ENCODE peak calls at places on chromosomes 5 and 9, in four cellular contexts. One of them, this sample, is unnamed.

GRCh38 chr9:121958530-121958929 is 134.6 kb downstream of the TTLL11 start:
- DNase-seq in stomach: no peak
- DNase-seq in DND-41: no peak
- DNase-seq in dorsolateral prefrontal cortex: no peak
- DNase-seq in this sample: no peak

GRCh38 chr9:129145841-129146292 is 32.2 kb downstream of the IER5L start:
- DNase-seq in stomach: no peak
- DNase-seq in DND-41: no peak
- DNase-seq in dorsolateral prefrontal cortex: no peak
- DNase-seq in this sample: no peak

GRCh38 chr9:6184749-6185645 is 30.6 kb upstream of the IL33 start:
- DNase-seq in stomach: peak; percentile 31
- DNase-seq in DND-41: no peak
- DNase-seq in dorsolateral prefrontal cortex: no peak
- DNase-seq in this sample: peak; percentile 67

GRCh38 chr9:71131145-71131544 is 9.7 kb upstream of the TRPM3 start:
- DNase-seq in stomach: no peak
- DNase-seq in DND-41: no peak
- DNase-seq in dorsolateral prefrontal cortex: no peak
- DNase-seq in this sample: no peak

GRCh38 chr9:76365028-76365427 is 29.2 kb downstream of the RFK start:
- DNase-seq in stomach: no peak
- DNase-seq in DND-41: no peak
- DNase-seq in dorsolateral prefrontal cortex: no peak
- DNase-seq in this sample: no peak

GRCh38 chr9:38047301-38048251 is 21.5 kb downstream of the SHB start:
- DNase-seq in stomach: peak; percentile 75
- DNase-seq in DND-41: peak; percentile 22
- DNase-seq in dorsolateral prefrontal cortex: peak; percentile 62
- DNase-seq in this sample: no peak

GRCh38 chr9:96031366-96031824 is 155.9 kb downstream of the ERCC6L2 start:
- DNase-seq in stomach: peak; percentile 86
- DNase-seq in DND-41: no peak
- DNase-seq in dorsolateral prefrontal cortex: peak; percentile 79
- DNase-seq in this sample: no peak

GRCh38 chr5:122661496-122662180 is 113.2 kb upstream of the SNX2 start:
- DNase-seq in stomach: no peak
- DNase-seq in DND-41: no peak
- DNase-seq in dorsolateral prefrontal cortex: no peak
- DNase-seq in this sample: no peak

GRCh38 chr9:100756217-100756616 is 178.3 kb downstream of the CAVIN4 start:
- DNase-seq in stomach: no peak
- DNase-seq in DND-41: no peak
- DNase-seq in dorsolateral prefrontal cortex: no peak
- DNase-seq in this sample: no peak

GRCh38 chr9:123933401-123933800 is 3.5 kb upstream of the DENND1A start:
- DNase-seq in stomach: no peak
- DNase-seq in DND-41: no peak
- DNase-seq in dorsolateral prefrontal cortex: no peak
- DNase-seq in this sample: no peak

GRCh38 chr9:134483361-134484184 is 157.3 kb downstream of the RXRA start:
- DNase-seq in stomach: no peak
- DNase-seq in DND-41: no peak
- DNase-seq in dorsolateral prefrontal cortex: no peak
- DNase-seq in this sample: no peak

GRCh38 chr5:150603052-150603451 is 37.4 kb upstream of the SYNPO start:
- DNase-seq in stomach: no peak
- DNase-seq in DND-41: no peak
- DNase-seq in dorsolateral prefrontal cortex: no peak
- DNase-seq in this sample: no peak

GRCh38 chr5:38463634-38464521 is 92.6 kb downstream of the LIFR start:
- DNase-seq in stomach: no peak
- DNase-seq in DND-41: no peak
- DNase-seq in dorsolateral prefrontal cortex: no peak
- DNase-seq in this sample: no peak

GRCh38 chr5:160197341-160198147 is 31.8 kb upstream of the FABP6 start:
- DNase-seq in stomach: no peak
- DNase-seq in DND-41: no peak
- DNase-seq in dorsolateral prefrontal cortex: no peak
- DNase-seq in this sample: peak; percentile 30

GRCh38 chr5:83340511-83340918 is 131.0 kb upstream of the VCAN start:
- DNase-seq in stomach: no peak
- DNase-seq in DND-41: peak; percentile 27
- DNase-seq in dorsolateral prefrontal cortex: no peak
- DNase-seq in this sample: peak; percentile 17

GRCh38 chr9:110140276-110140675 is 67.7 kb downstream of the C9orf152 start:
- DNase-seq in stomach: no peak
- DNase-seq in DND-41: no peak
- DNase-seq in dorsolateral prefrontal cortex: no peak
- DNase-seq in this sample: no peak

GRCh38 chr5:178069909-178070308 is 43.4 kb upstream of the N4BP3 start:
- DNase-seq in stomach: no peak
- DNase-seq in DND-41: peak; percentile 39
- DNase-seq in dorsolateral prefrontal cortex: no peak
- DNase-seq in this sample: peak; percentile 61

GRCh38 chr9:18622186-18622836 is 148.4 kb downstream of the ADAMTSL1 start:
- DNase-seq in stomach: no peak
- DNase-seq in DND-41: no peak
- DNase-seq in dorsolateral prefrontal cortex: no peak
- DNase-seq in this sample: no peak

GRCh38 chr5:54558362-54558761 is 40.8 kb downstream of the SNX18 start:
- DNase-seq in stomach: no peak
- DNase-seq in DND-41: no peak
- DNase-seq in dorsolateral prefrontal cortex: no peak
- DNase-seq in this sample: no peak

GRCh38 chr9:135220601-135221575 is 133.4 kb downstream of the OLFM1 start:
- DNase-seq in stomach: no peak
- DNase-seq in DND-41: no peak
- DNase-seq in dorsolateral prefrontal cortex: no peak
- DNase-seq in this sample: no peak

GRCh38 chr9:34272146-34272545 is 56.9 kb downstream of the KIF24 start:
- DNase-seq in stomach: no peak
- DNase-seq in DND-41: no peak
- DNase-seq in dorsolateral prefrontal cortex: no peak
- DNase-seq in this sample: no peak

GRCh38 chr5:162268694-162269481 is 201.3 kb downstream of the GABRG2 start:
- DNase-seq in stomach: no peak
- DNase-seq in DND-41: peak; percentile 7
- DNase-seq in dorsolateral prefrontal cortex: no peak
- DNase-seq in this sample: peak; percentile 37

GRCh38 chr5:116778015-116778414 is 203.4 kb upstream of the SEMA6A start:
- DNase-seq in stomach: no peak
- DNase-seq in DND-41: no peak
- DNase-seq in dorsolateral prefrontal cortex: peak; percentile 40
- DNase-seq in this sample: no peak
- H3K4me3 ChIP-seq in stomach: no peak overlapping the region
- H3K4me3 ChIP-seq in DND-41: no peak overlapping the region
- H3K4me3 ChIP-seq in dorsolateral prefrontal cortex: peak overlapping the region; percentile 32
- H3K4me3 ChIP-seq in this sample: no peak overlapping the region

DNA sequence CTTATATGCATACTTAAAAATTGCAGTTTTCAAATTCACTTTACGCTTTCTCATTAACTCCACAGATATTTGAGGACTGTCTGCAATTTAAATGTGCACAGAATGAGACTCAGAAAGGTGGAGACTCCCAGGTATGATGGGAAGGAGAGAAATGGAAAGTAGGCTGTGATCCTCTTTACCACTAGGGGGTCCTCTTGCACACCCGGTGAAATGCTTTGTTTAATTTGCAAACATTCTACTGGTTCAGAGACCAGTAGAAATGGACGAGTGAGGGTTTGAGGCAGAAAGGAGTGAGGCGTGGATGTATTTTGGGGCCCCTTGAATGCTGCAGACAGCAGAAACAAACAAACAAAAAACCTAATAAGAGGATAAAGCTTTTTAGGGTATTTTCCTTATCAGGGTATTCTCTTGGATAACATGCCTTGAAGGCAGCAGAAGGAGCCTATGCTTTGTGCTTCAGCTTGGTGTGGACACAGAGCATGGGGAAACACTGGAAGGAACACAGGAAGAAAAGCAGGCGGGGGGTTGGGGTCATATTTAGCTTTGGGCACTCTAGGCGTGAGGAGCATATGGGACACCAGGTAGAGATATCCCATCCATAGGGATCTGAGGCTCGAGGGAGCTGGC is 410.1 kb downstream of the DMRT2 start:
- DNase-seq in stomach: no peak
- DNase-seq in DND-41: no peak
- DNase-seq in dorsolateral prefrontal cortex: no peak
- DNase-seq in this sample: peak; percentile 57
- TF ChIP-seq CTCF in stomach: no peak
- TF ChIP-seq CTCF in DND-41: peak; percentile 62
- TF ChIP-seq CTCF in dorsolateral prefrontal cortex: peak; percentile 47
- TF ChIP-seq CTCF in this sample: peak; percentile 83

GRCh38 chr5:128199611-128200010 is 116.0 kb downstream of the SLC12A2 start:
- DNase-seq in stomach: no peak
- DNase-seq in DND-41: no peak
- DNase-seq in dorsolateral prefrontal cortex: no peak
- DNase-seq in this sample: no peak

GRCh38 chr5:128199104-128199503 is 115.5 kb downstream of the SLC12A2 start:
- DNase-seq in stomach: no peak
- DNase-seq in DND-41: no peak
- DNase-seq in dorsolateral prefrontal cortex: no peak
- DNase-seq in this sample: no peak

GRCh38 chr5:128197911-128198522 is 114.5 kb downstream of the SLC12A2 start:
- DNase-seq in stomach: no peak
- DNase-seq in DND-41: peak; percentile 62
- DNase-seq in dorsolateral prefrontal cortex: no peak
- DNase-seq in this sample: peak; percentile 50

GRCh38 chr5:128202320-128202719 is 118.8 kb downstream of the SLC12A2 start:
- DNase-seq in stomach: no peak
- DNase-seq in DND-41: no peak
- DNase-seq in dorsolateral prefrontal cortex: no peak
- DNase-seq in this sample: no peak

DNA sequence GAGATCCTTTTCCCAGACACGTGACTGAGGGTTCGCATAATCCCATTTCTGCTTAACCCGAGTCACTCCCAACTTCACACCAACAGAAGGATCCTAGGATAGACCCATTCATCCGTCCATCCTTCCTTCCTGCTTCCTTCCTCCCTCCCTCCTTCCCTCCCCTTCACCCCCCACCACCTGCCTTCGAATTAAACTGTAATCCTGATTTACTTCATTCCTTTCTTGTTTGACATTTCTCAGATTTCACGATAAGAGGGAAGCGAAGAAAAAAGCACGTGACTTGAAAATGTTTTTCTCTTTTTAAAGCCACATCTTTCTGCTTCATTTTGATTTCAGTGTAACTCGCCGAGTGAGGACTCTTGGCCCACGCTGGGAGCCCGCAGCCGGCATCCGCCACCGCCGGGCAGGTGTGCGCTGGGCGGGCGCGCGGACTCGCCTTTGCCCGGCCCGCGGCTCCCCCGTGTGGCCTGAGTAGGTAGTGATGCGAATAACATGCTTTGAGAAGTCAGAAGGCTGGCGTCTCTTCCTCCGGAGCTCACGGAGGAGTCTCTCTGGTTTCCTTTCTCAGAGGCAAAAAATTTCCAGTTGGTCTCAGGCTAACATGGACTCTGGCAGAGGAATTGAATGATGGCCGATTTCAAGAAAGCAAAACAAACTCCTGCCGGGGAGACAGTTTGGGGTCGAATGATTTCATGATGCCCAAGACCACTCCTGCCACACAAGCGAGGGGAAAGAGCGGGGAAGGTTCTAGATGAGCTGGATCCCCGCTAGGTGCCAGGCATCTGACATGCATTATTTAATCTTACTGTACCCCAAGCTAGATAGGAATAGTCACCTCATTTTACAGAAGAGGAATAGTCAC is 117.7 kb downstream of the SLC12A2 start:
- DNase-seq in stomach: peak; percentile 93
- DNase-seq in DND-41: peak; percentile 85
- DNase-seq in dorsolateral prefrontal cortex: peak; percentile 86
- DNase-seq in this sample: peak; percentile 81
- H3K4me3 ChIP-seq in stomach: peak overlapping the region; percentile 20
- H3K4me3 ChIP-seq in DND-41: peak overlapping the region; percentile 39
- H3K4me3 ChIP-seq in dorsolateral prefrontal cortex: peak overlapping the region; percentile 41
- H3K4me3 ChIP-seq in this sample: no peak overlapping the region

GRCh38 chr5:118060833-118061232 is 927.5 kb downstream of the DTWD2 start:
- DNase-seq in stomach: no peak
- DNase-seq in DND-41: no peak
- DNase-seq in dorsolateral prefrontal cortex: no peak
- DNase-seq in this sample: no peak
- TF ChIP-seq CTCF in stomach: no peak
- TF ChIP-seq CTCF in DND-41: no peak
- TF ChIP-seq CTCF in dorsolateral prefrontal cortex: no peak
- TF ChIP-seq CTCF in this sample: no peak

This sample was measured in GM12865.